ENCODE peak calls at places on chromosomes 6 and 20, in four cellular contexts. I, N, J and K are unnamed samples.
A peak's percentile ranks its signal among the peaks of the same experiment; 100 is the strongest.

GRCh38 chr6:89184344-89184743 is 32.8 kb downstream of the GABRR1 start:
- DNase-seq in I (no peak), N (peak; percentile 43), J (no peak), K (no peak)

GRCh38 chr20:4937422-4938319 is 63.6 kb downstream of the SLC23A2 start:
- DNase-seq in I (no peak), N (no peak), J (no peak), K (no peak)

GRCh38 chr6:25916330-25916729 is 14.2 kb downstream of the SLC17A2 start:
- DNase-seq in I (no peak), N (no peak), J (no peak), K (no peak)

GRCh38 chr6:155319902-155320301 is 5.6 kb upstream of the TFB1M start:
- DNase-seq in I (no peak), N (no peak), J (no peak), K (no peak)

GRCh38 chr6:138410972-138411667 is 7.1 kb downstream of the HEBP2 start:
- DNase-seq in I (peak; percentile 67), N (no peak), J (no peak), K (no peak)

GRCh38 chr6:28104392-28105250 is 19.8 kb upstream of the ZSCAN16 start:
- DNase-seq in I (peak; percentile 88), N (peak; percentile 87), J (peak; percentile 79), K (peak; percentile 86)

GRCh38 chr6:85923013-85923430 is 280.3 kb upstream of the SYNCRIP start:
- DNase-seq in I (peak; percentile 15), N (peak; percentile 71), J (no peak), K (no peak)

GRCh38 chr6:31961616-31962015 is 2.6 kb downstream of the SKIC2 start:
- DNase-seq in I (no peak), N (no peak), J (no peak), K (no peak)

GRCh38 chr20:41169791-41170351 is 32.5 kb downstream of the PLCG1 start:
- DNase-seq in I (no peak), N (no peak), J (no peak), K (no peak)

GRCh38 chr6:69867075-69867911 is 937 bp downstream of the COL19A1 start:
- DNase-seq in I (peak; percentile 32), N (peak; percentile 69), J (peak; percentile 61), K (peak; percentile 65)

GRCh38 chr6:20827798-20828197 is 293.5 kb downstream of the CDKAL1 start:
- DNase-seq in I (no peak), N (no peak), J (no peak), K (no peak)

GRCh38 chr6:839201-839600 is 146.3 kb upstream of the EXOC2 start:
- DNase-seq in I (no peak), N (no peak), J (no peak), K (no peak)

GRCh38 chr6:167682546-167683027 is 144.1 kb upstream of the AFDN start:
- DNase-seq in I (no peak), N (no peak), J (no peak), K (no peak)

GRCh38 chr20:24802286-24802820 is 146.7 kb upstream of the CST7 start:
- DNase-seq in I (no peak), N (no peak), J (no peak), K (no peak)

GRCh38 chr20:54340206-54340605 is 132.3 kb downstream of the PFDN4 start:
- DNase-seq in I (no peak), N (no peak), J (no peak), K (no peak)